ENCODE peak calls at places on chromosomes 4 and X, in four cellular contexts. One of them, this sample, is unnamed.

GRCh38 chr4:185346975-185347601 is 48.6 kb downstream of the LRP2BP start:
- DNase-seq in NCI-H460: no peak
- DNase-seq in activated T-helper 1 cell treated with anti-CD3 and anti-CD28 coated beads, Interleukin-12 subunit alpha, Interleukin-12 subunit beta, Interleukin-2, Interleukin-4 antibody, amounts not matched to agents 30 ng/mL and 10 ng/mL and 1 ng/mL, durations not matched to agents 14 hours and 24 hours and 36 hours: no peak
- DNase-seq in NCI-H2081 treated with DMSO at 0.1 percent for 48 hours: no peak
- DNase-seq in this sample: no peak

GRCh38 chr4:17142232-17142711 is 243.8 kb upstream of the LDB2 start:
- DNase-seq in NCI-H460: no peak
- DNase-seq in activated T-helper 1 cell treated with anti-CD3 and anti-CD28 coated beads, Interleukin-12 subunit alpha, Interleukin-12 subunit beta, Interleukin-2, Interleukin-4 antibody, amounts not matched to agents 30 ng/mL and 10 ng/mL and 1 ng/mL, durations not matched to agents 14 hours and 24 hours and 36 hours: no peak
- DNase-seq in NCI-H2081 treated with DMSO at 0.1 percent for 48 hours: no peak
- DNase-seq in this sample: no peak

GRCh38 chrX:49067285-49068120 is 6.3 kb downstream of the PRAF2 start:
- DNase-seq in NCI-H460: no peak
- DNase-seq in activated T-helper 1 cell treated with anti-CD3 and anti-CD28 coated beads, Interleukin-12 subunit alpha, Interleukin-12 subunit beta, Interleukin-2, Interleukin-4 antibody, amounts not matched to agents 30 ng/mL and 10 ng/mL and 1 ng/mL, durations not matched to agents 14 hours and 24 hours and 36 hours: no peak
- DNase-seq in NCI-H2081 treated with DMSO at 0.1 percent for 48 hours: no peak
- DNase-seq in this sample: no peak

GRCh38 chrX:45445745-45446412 is 245.2 kb upstream of the DIPK2B start:
- DNase-seq in NCI-H460: peak
- DNase-seq in activated T-helper 1 cell treated with anti-CD3 and anti-CD28 coated beads, Interleukin-12 subunit alpha, Interleukin-12 subunit beta, Interleukin-2, Interleukin-4 antibody, amounts not matched to agents 30 ng/mL and 10 ng/mL and 1 ng/mL, durations not matched to agents 14 hours and 24 hours and 36 hours: no peak
- DNase-seq in NCI-H2081 treated with DMSO at 0.1 percent for 48 hours: no peak
- DNase-seq in this sample: no peak

GRCh38 chr4:7815562-7815961 is 124.1 kb downstream of the AFAP1 start:
- DNase-seq in NCI-H460: no peak
- DNase-seq in activated T-helper 1 cell treated with anti-CD3 and anti-CD28 coated beads, Interleukin-12 subunit alpha, Interleukin-12 subunit beta, Interleukin-2, Interleukin-4 antibody, amounts not matched to agents 30 ng/mL and 10 ng/mL and 1 ng/mL, durations not matched to agents 14 hours and 24 hours and 36 hours: no peak
- DNase-seq in NCI-H2081 treated with DMSO at 0.1 percent for 48 hours: no peak
- DNase-seq in this sample: no peak

GRCh38 chrX:145475725-145476124 is 228.4 kb downstream of the SPANXN1 start:
- DNase-seq in NCI-H460: no peak
- DNase-seq in activated T-helper 1 cell treated with anti-CD3 and anti-CD28 coated beads, Interleukin-12 subunit alpha, Interleukin-12 subunit beta, Interleukin-2, Interleukin-4 antibody, amounts not matched to agents 30 ng/mL and 10 ng/mL and 1 ng/mL, durations not matched to agents 14 hours and 24 hours and 36 hours: no peak
- DNase-seq in NCI-H2081 treated with DMSO at 0.1 percent for 48 hours: no peak
- DNase-seq in this sample: no peak

GRCh38 chr4:7210818-7211217 is 18.5 kb downstream of the SORCS2 start:
- DNase-seq in NCI-H460: no peak
- DNase-seq in activated T-helper 1 cell treated with anti-CD3 and anti-CD28 coated beads, Interleukin-12 subunit alpha, Interleukin-12 subunit beta, Interleukin-2, Interleukin-4 antibody, amounts not matched to agents 30 ng/mL and 10 ng/mL and 1 ng/mL, durations not matched to agents 14 hours and 24 hours and 36 hours: no peak
- DNase-seq in NCI-H2081 treated with DMSO at 0.1 percent for 48 hours: no peak
- DNase-seq in this sample: no peak

GRCh38 chr4:91502365-91502764 is 801.4 kb upstream of the GRID2 start:
- DNase-seq in NCI-H460: no peak
- DNase-seq in activated T-helper 1 cell treated with anti-CD3 and anti-CD28 coated beads, Interleukin-12 subunit alpha, Interleukin-12 subunit beta, Interleukin-2, Interleukin-4 antibody, amounts not matched to agents 30 ng/mL and 10 ng/mL and 1 ng/mL, durations not matched to agents 14 hours and 24 hours and 36 hours: no peak
- DNase-seq in NCI-H2081 treated with DMSO at 0.1 percent for 48 hours: no peak
- DNase-seq in this sample: no peak

GRCh38 chr4:98448923-98449322 is 187.7 kb downstream of the RAP1GDS1 start:
- DNase-seq in NCI-H460: no peak
- DNase-seq in activated T-helper 1 cell treated with anti-CD3 and anti-CD28 coated beads, Interleukin-12 subunit alpha, Interleukin-12 subunit beta, Interleukin-2, Interleukin-4 antibody, amounts not matched to agents 30 ng/mL and 10 ng/mL and 1 ng/mL, durations not matched to agents 14 hours and 24 hours and 36 hours: peak
- DNase-seq in NCI-H2081 treated with DMSO at 0.1 percent for 48 hours: no peak
- DNase-seq in this sample: no peak

GRCh38 chr4:139853309-139853708 is 187.7 kb downstream of the MGST2 start:
- DNase-seq in NCI-H460: no peak
- DNase-seq in activated T-helper 1 cell treated with anti-CD3 and anti-CD28 coated beads, Interleukin-12 subunit alpha, Interleukin-12 subunit beta, Interleukin-2, Interleukin-4 antibody, amounts not matched to agents 30 ng/mL and 10 ng/mL and 1 ng/mL, durations not matched to agents 14 hours and 24 hours and 36 hours: no peak
- DNase-seq in NCI-H2081 treated with DMSO at 0.1 percent for 48 hours: no peak
- DNase-seq in this sample: no peak

GRCh38 chrX:49879656-49880277 is 483 bp downstream of the USP27X start:
- DNase-seq in NCI-H460: no peak
- DNase-seq in activated T-helper 1 cell treated with anti-CD3 and anti-CD28 coated beads, Interleukin-12 subunit alpha, Interleukin-12 subunit beta, Interleukin-2, Interleukin-4 antibody, amounts not matched to agents 30 ng/mL and 10 ng/mL and 1 ng/mL, durations not matched to agents 14 hours and 24 hours and 36 hours: no peak
- DNase-seq in NCI-H2081 treated with DMSO at 0.1 percent for 48 hours: no peak
- DNase-seq in this sample: no peak

GRCh38 chr4:149701733-149702132 is 113.9 kb downstream of the IQCM start:
- DNase-seq in NCI-H460: no peak
- DNase-seq in activated T-helper 1 cell treated with anti-CD3 and anti-CD28 coated beads, Interleukin-12 subunit alpha, Interleukin-12 subunit beta, Interleukin-2, Interleukin-4 antibody, amounts not matched to agents 30 ng/mL and 10 ng/mL and 1 ng/mL, durations not matched to agents 14 hours and 24 hours and 36 hours: no peak
- DNase-seq in NCI-H2081 treated with DMSO at 0.1 percent for 48 hours: no peak
- DNase-seq in this sample: no peak

GRCh38 chrX:13747836-13748235 is 13.3 kb downstream of the OFD1 start:
- DNase-seq in NCI-H460: peak
- DNase-seq in activated T-helper 1 cell treated with anti-CD3 and anti-CD28 coated beads, Interleukin-12 subunit alpha, Interleukin-12 subunit beta, Interleukin-2, Interleukin-4 antibody, amounts not matched to agents 30 ng/mL and 10 ng/mL and 1 ng/mL, durations not matched to agents 14 hours and 24 hours and 36 hours: no peak
- DNase-seq in NCI-H2081 treated with DMSO at 0.1 percent for 48 hours: no peak
- DNase-seq in this sample: no peak

GRCh38 chr4:8439914-8440490 is 521 bp downstream of the ACOX3 start:
- DNase-seq in NCI-H460: peak
- DNase-seq in activated T-helper 1 cell treated with anti-CD3 and anti-CD28 coated beads, Interleukin-12 subunit alpha, Interleukin-12 subunit beta, Interleukin-2, Interleukin-4 antibody, amounts not matched to agents 30 ng/mL and 10 ng/mL and 1 ng/mL, durations not matched to agents 14 hours and 24 hours and 36 hours: no peak
- DNase-seq in NCI-H2081 treated with DMSO at 0.1 percent for 48 hours: no peak
- DNase-seq in this sample: peak

GRCh38 chrX:103927633-103928032 is 34.8 kb upstream of the TMSB15B start:
- DNase-seq in NCI-H460: no peak
- DNase-seq in activated T-helper 1 cell treated with anti-CD3 and anti-CD28 coated beads, Interleukin-12 subunit alpha, Interleukin-12 subunit beta, Interleukin-2, Interleukin-4 antibody, amounts not matched to agents 30 ng/mL and 10 ng/mL and 1 ng/mL, durations not matched to agents 14 hours and 24 hours and 36 hours: no peak
- DNase-seq in NCI-H2081 treated with DMSO at 0.1 percent for 48 hours: no peak
- DNase-seq in this sample: no peak

GRCh38 chr4:106136777-106137331 is 179.2 kb downstream of the TBCK start:
- DNase-seq in NCI-H460: no peak
- DNase-seq in activated T-helper 1 cell treated with anti-CD3 and anti-CD28 coated beads, Interleukin-12 subunit alpha, Interleukin-12 subunit beta, Interleukin-2, Interleukin-4 antibody, amounts not matched to agents 30 ng/mL and 10 ng/mL and 1 ng/mL, durations not matched to agents 14 hours and 24 hours and 36 hours: no peak
- DNase-seq in NCI-H2081 treated with DMSO at 0.1 percent for 48 hours: no peak
- DNase-seq in this sample: no peak

GRCh38 chrX:39152106-39152649 is 350.9 kb downstream of the MID1IP1 start:
- DNase-seq in NCI-H460: peak
- DNase-seq in activated T-helper 1 cell treated with anti-CD3 and anti-CD28 coated beads, Interleukin-12 subunit alpha, Interleukin-12 subunit beta, Interleukin-2, Interleukin-4 antibody, amounts not matched to agents 30 ng/mL and 10 ng/mL and 1 ng/mL, durations not matched to agents 14 hours and 24 hours and 36 hours: no peak
- DNase-seq in NCI-H2081 treated with DMSO at 0.1 percent for 48 hours: peak
- DNase-seq in this sample: peak

GRCh38 chrX:48917139-48917980 is 1.5 kb downstream of the PIM2 start:
- DNase-seq in NCI-H460: peak
- DNase-seq in activated T-helper 1 cell treated with anti-CD3 and anti-CD28 coated beads, Interleukin-12 subunit alpha, Interleukin-12 subunit beta, Interleukin-2, Interleukin-4 antibody, amounts not matched to agents 30 ng/mL and 10 ng/mL and 1 ng/mL, durations not matched to agents 14 hours and 24 hours and 36 hours: peak
- DNase-seq in NCI-H2081 treated with DMSO at 0.1 percent for 48 hours: peak
- DNase-seq in this sample: peak

GRCh38 chr4:1376841-1377605 is 29.2 kb downstream of the NKX1-1 start:
- DNase-seq in NCI-H460: no peak
- DNase-seq in activated T-helper 1 cell treated with anti-CD3 and anti-CD28 coated beads, Interleukin-12 subunit alpha, Interleukin-12 subunit beta, Interleukin-2, Interleukin-4 antibody, amounts not matched to agents 30 ng/mL and 10 ng/mL and 1 ng/mL, durations not matched to agents 14 hours and 24 hours and 36 hours: no peak
- DNase-seq in NCI-H2081 treated with DMSO at 0.1 percent for 48 hours: no peak
- DNase-seq in this sample: no peak

GRCh38 chr4:55498051-55498450 is 48.7 kb downstream of the CLOCK start:
- DNase-seq in NCI-H460: no peak
- DNase-seq in activated T-helper 1 cell treated with anti-CD3 and anti-CD28 coated beads, Interleukin-12 subunit alpha, Interleukin-12 subunit beta, Interleukin-2, Interleukin-4 antibody, amounts not matched to agents 30 ng/mL and 10 ng/mL and 1 ng/mL, durations not matched to agents 14 hours and 24 hours and 36 hours: no peak
- DNase-seq in NCI-H2081 treated with DMSO at 0.1 percent for 48 hours: no peak
- DNase-seq in this sample: no peak

GRCh38 chrX:30659421-30659820 is 6.2 kb downstream of the GK start:
- DNase-seq in NCI-H460: no peak
- DNase-seq in activated T-helper 1 cell treated with anti-CD3 and anti-CD28 coated beads, Interleukin-12 subunit alpha, Interleukin-12 subunit beta, Interleukin-2, Interleukin-4 antibody, amounts not matched to agents 30 ng/mL and 10 ng/mL and 1 ng/mL, durations not matched to agents 14 hours and 24 hours and 36 hours: no peak
- DNase-seq in NCI-H2081 treated with DMSO at 0.1 percent for 48 hours: no peak
- DNase-seq in this sample: no peak

GRCh38 chr4:28799696-28800095 is 1920.5 kb upstream of the PCDH7 start:
- DNase-seq in NCI-H460: no peak
- DNase-seq in activated T-helper 1 cell treated with anti-CD3 and anti-CD28 coated beads, Interleukin-12 subunit alpha, Interleukin-12 subunit beta, Interleukin-2, Interleukin-4 antibody, amounts not matched to agents 30 ng/mL and 10 ng/mL and 1 ng/mL, durations not matched to agents 14 hours and 24 hours and 36 hours: no peak
- DNase-seq in NCI-H2081 treated with DMSO at 0.1 percent for 48 hours: no peak
- DNase-seq in this sample: no peak

GRCh38 chr4:113827285-113827684 is 65.7 kb upstream of the CAMK2D start:
- DNase-seq in NCI-H460: no peak
- DNase-seq in activated T-helper 1 cell treated with anti-CD3 and anti-CD28 coated beads, Interleukin-12 subunit alpha, Interleukin-12 subunit beta, Interleukin-2, Interleukin-4 antibody, amounts not matched to agents 30 ng/mL and 10 ng/mL and 1 ng/mL, durations not matched to agents 14 hours and 24 hours and 36 hours: no peak
- DNase-seq in NCI-H2081 treated with DMSO at 0.1 percent for 48 hours: no peak
- DNase-seq in this sample: no peak

GRCh38 chrX:78452356-78452755 is 124.9 kb upstream of the CYSLTR1 start:
- DNase-seq in NCI-H460: no peak
- DNase-seq in activated T-helper 1 cell treated with anti-CD3 and anti-CD28 coated beads, Interleukin-12 subunit alpha, Interleukin-12 subunit beta, Interleukin-2, Interleukin-4 antibody, amounts not matched to agents 30 ng/mL and 10 ng/mL and 1 ng/mL, durations not matched to agents 14 hours and 24 hours and 36 hours: no peak
- DNase-seq in NCI-H2081 treated with DMSO at 0.1 percent for 48 hours: no peak
- DNase-seq in this sample: no peak

GRCh38 chrX:153411255-153411987 is at the start of gene ZFP92:
- DNase-seq in NCI-H460: no peak
- DNase-seq in activated T-helper 1 cell treated with anti-CD3 and anti-CD28 coated beads, Interleukin-12 subunit alpha, Interleukin-12 subunit beta, Interleukin-2, Interleukin-4 antibody, amounts not matched to agents 30 ng/mL and 10 ng/mL and 1 ng/mL, durations not matched to agents 14 hours and 24 hours and 36 hours: peak
- DNase-seq in NCI-H2081 treated with DMSO at 0.1 percent for 48 hours: no peak
- DNase-seq in this sample: peak

GRCh38 chr4:55346851-55347255 is 811 bp downstream of the SRD5A3 start:
- DNase-seq in NCI-H460: no peak
- DNase-seq in activated T-helper 1 cell treated with anti-CD3 and anti-CD28 coated beads, Interleukin-12 subunit alpha, Interleukin-12 subunit beta, Interleukin-2, Interleukin-4 antibody, amounts not matched to agents 30 ng/mL and 10 ng/mL and 1 ng/mL, durations not matched to agents 14 hours and 24 hours and 36 hours: no peak
- DNase-seq in NCI-H2081 treated with DMSO at 0.1 percent for 48 hours: no peak
- DNase-seq in this sample: no peak

GRCh38 chr4:8548731-8549351 is 31.4 kb upstream of the GPR78 start:
- DNase-seq in NCI-H460: no peak
- DNase-seq in activated T-helper 1 cell treated with anti-CD3 and anti-CD28 coated beads, Interleukin-12 subunit alpha, Interleukin-12 subunit beta, Interleukin-2, Interleukin-4 antibody, amounts not matched to agents 30 ng/mL and 10 ng/mL and 1 ng/mL, durations not matched to agents 14 hours and 24 hours and 36 hours: no peak
- DNase-seq in NCI-H2081 treated with DMSO at 0.1 percent for 48 hours: no peak
- DNase-seq in this sample: no peak

GRCh38 chrX:57119416-57119815 is 1.9 kb downstream of the SPIN2B start:
- DNase-seq in NCI-H460: no peak
- DNase-seq in activated T-helper 1 cell treated with anti-CD3 and anti-CD28 coated beads, Interleukin-12 subunit alpha, Interleukin-12 subunit beta, Interleukin-2, Interleukin-4 antibody, amounts not matched to agents 30 ng/mL and 10 ng/mL and 1 ng/mL, durations not matched to agents 14 hours and 24 hours and 36 hours: no peak
- DNase-seq in NCI-H2081 treated with DMSO at 0.1 percent for 48 hours: no peak
- DNase-seq in this sample: no peak

GRCh38 chr4:53196872-53197759 is 168.7 kb downstream of the SCFD2 start:
- DNase-seq in NCI-H460: peak
- DNase-seq in activated T-helper 1 cell treated with anti-CD3 and anti-CD28 coated beads, Interleukin-12 subunit alpha, Interleukin-12 subunit beta, Interleukin-2, Interleukin-4 antibody, amounts not matched to agents 30 ng/mL and 10 ng/mL and 1 ng/mL, durations not matched to agents 14 hours and 24 hours and 36 hours: no peak
- DNase-seq in NCI-H2081 treated with DMSO at 0.1 percent for 48 hours: peak
- DNase-seq in this sample: no peak

GRCh38 chrX:34379891-34380290 is 247.8 kb upstream of the FAM47A start:
- DNase-seq in NCI-H460: peak
- DNase-seq in activated T-helper 1 cell treated with anti-CD3 and anti-CD28 coated beads, Interleukin-12 subunit alpha, Interleukin-12 subunit beta, Interleukin-2, Interleukin-4 antibody, amounts not matched to agents 30 ng/mL and 10 ng/mL and 1 ng/mL, durations not matched to agents 14 hours and 24 hours and 36 hours: no peak
- DNase-seq in NCI-H2081 treated with DMSO at 0.1 percent for 48 hours: no peak
- DNase-seq in this sample: no peak

GRCh38 chr4:73222466-73223257 is 35.9 kb downstream of the ANKRD17 start:
- DNase-seq in NCI-H460: peak
- DNase-seq in activated T-helper 1 cell treated with anti-CD3 and anti-CD28 coated beads, Interleukin-12 subunit alpha, Interleukin-12 subunit beta, Interleukin-2, Interleukin-4 antibody, amounts not matched to agents 30 ng/mL and 10 ng/mL and 1 ng/mL, durations not matched to agents 14 hours and 24 hours and 36 hours: peak
- DNase-seq in NCI-H2081 treated with DMSO at 0.1 percent for 48 hours: peak
- DNase-seq in this sample: no peak

GRCh38 chrX:1152090-1152489 is 60.4 kb downstream of the CRLF2 start:
- DNase-seq in NCI-H460: no peak
- DNase-seq in activated T-helper 1 cell treated with anti-CD3 and anti-CD28 coated beads, Interleukin-12 subunit alpha, Interleukin-12 subunit beta, Interleukin-2, Interleukin-4 antibody, amounts not matched to agents 30 ng/mL and 10 ng/mL and 1 ng/mL, durations not matched to agents 14 hours and 24 hours and 36 hours: no peak
- DNase-seq in NCI-H2081 treated with DMSO at 0.1 percent for 48 hours: no peak
- DNase-seq in this sample: no peak

GRCh38 chr4:79247695-79248394 is 78.0 kb downstream of the NAA11 start:
- DNase-seq in NCI-H460: no peak
- DNase-seq in activated T-helper 1 cell treated with anti-CD3 and anti-CD28 coated beads, Interleukin-12 subunit alpha, Interleukin-12 subunit beta, Interleukin-2, Interleukin-4 antibody, amounts not matched to agents 30 ng/mL and 10 ng/mL and 1 ng/mL, durations not matched to agents 14 hours and 24 hours and 36 hours: no peak
- DNase-seq in NCI-H2081 treated with DMSO at 0.1 percent for 48 hours: no peak
- DNase-seq in this sample: no peak

GRCh38 chrX:153495362-153495751 is 577 bp downstream of the BGN start:
- DNase-seq in NCI-H460: peak
- DNase-seq in activated T-helper 1 cell treated with anti-CD3 and anti-CD28 coated beads, Interleukin-12 subunit alpha, Interleukin-12 subunit beta, Interleukin-2, Interleukin-4 antibody, amounts not matched to agents 30 ng/mL and 10 ng/mL and 1 ng/mL, durations not matched to agents 14 hours and 24 hours and 36 hours: no peak
- DNase-seq in NCI-H2081 treated with DMSO at 0.1 percent for 48 hours: no peak
- DNase-seq in this sample: no peak